ENCODE peak calls at places on chromosomes 1 and 21, in nine cellular contexts. E, I, D, B, F, L, S, O and V are unnamed samples.

GRCh38 chr1:942864-943533 is 16.1 kb downstream of the NOC2L start:
- DNase-seq in E (no peak), F (no peak), S (peak), I (no peak), B (no peak), O (no peak), D (peak), L (no peak), V (peak)

GRCh38 chr1:35603468-35603867 is 30.4 kb downstream of the TFAP2E start:
- DNase-seq in E (no peak), L (no peak), D (no peak), S (no peak), F (no peak), B (no peak), I (no peak), O (no peak), V (peak)

GRCh38 chr1:164765557-164765956 is 206.6 kb downstream of the PBX1 start:
- DNase-seq in O (peak), D (no peak), E (no peak), F (no peak), L (peak), S (peak), I (peak), B (no peak), V (peak)

GRCh38 chr1:25562101-25562927 is 18.9 kb downstream of the LDLRAP1 start:
- DNase-seq in O (no peak), D (no peak), B (no peak), E (peak), I (no peak), L (peak), F (no peak), S (no peak), V (no peak)

GRCh38 chr21:45113543-45113942 is 39.2 kb downstream of the ADARB1 start:
- DNase-seq in O (no peak), D (no peak), B (no peak), L (no peak), F (no peak), E (no peak), I (no peak), S (no peak), V (no peak)

GRCh38 chr21:42931560-42932235 is 6.3 kb upstream of the ERVH48-1 start:
- DNase-seq in E (no peak), F (no peak), B (no peak), D (no peak), O (no peak), I (no peak), L (no peak), S (no peak), V (no peak)

GRCh38 chr1:206470692-206471414 is 577 bp downstream of the IKBKE start:
- DNase-seq in S (peak), I (peak), O (peak), B (no peak), L (peak), E (no peak), D (no peak), F (no peak), V (peak)

GRCh38 chr21:23811802-23812201 is 1795.5 kb downstream of the MRPL39 start:
- DNase-seq in I (no peak), O (no peak), L (no peak), B (no peak), D (no peak), F (no peak), E (no peak), S (no peak), V (no peak)

GRCh38 chr21:42001781-42002180 is 8.4 kb downstream of the ZBTB21 start:
- DNase-seq in F (no peak), O (no peak), B (no peak), I (no peak), E (no peak), S (no peak), D (no peak), L (no peak), V (no peak)

GRCh38 chr1:213772711-213773110 is 215.1 kb upstream of the PROX1 start:
- DNase-seq in B (no peak), E (no peak), F (no peak), D (no peak), I (no peak), S (no peak), O (no peak), L (no peak), V (no peak)

GRCh38 chr21:16072176-16072575 is 342.4 kb downstream of the USP25 start:
- DNase-seq in O (no peak), S (no peak), D (no peak), F (no peak), E (no peak), B (no peak), I (no peak), L (no peak), V (no peak)

GRCh38 chr1:118204106-118204505 is 19.1 kb upstream of the SPAG17 start:
- DNase-seq in E (no peak), O (peak), I (peak), B (no peak), D (no peak), S (no peak), F (no peak), L (peak), V (no peak)

GRCh38 chr1:179822107-179822506 is 55.5 kb downstream of the TOR1AIP2 start:
- DNase-seq in S (no peak), D (no peak), O (no peak), F (no peak), L (no peak), E (no peak), I (no peak), B (no peak), V (no peak)

GRCh38 chr1:21570885-21571284 is 61.7 kb downstream of the ALPL start:
- DNase-seq in D (no peak), B (no peak), L (no peak), S (no peak), E (no peak), F (no peak), O (no peak), I (no peak), V (no peak)

GRCh38 chr1:225772848-225773247 is 4.8 kb upstream of the SRP9 start:
- DNase-seq in L (peak), I (no peak), O (peak), B (no peak), S (no peak), E (no peak), D (no peak), F (no peak), V (no peak)

GRCh38 chr1:225774276-225775147 is 3.1 kb upstream of the SRP9 start:
- DNase-seq in L (no peak), F (no peak), E (no peak), S (peak), I (peak), B (no peak), D (no peak), O (no peak), V (no peak)

GRCh38 chr1:225770586-225771248 is 6.9 kb upstream of the SRP9 start:
- DNase-seq in O (no peak), D (no peak), E (no peak), L (no peak), S (no peak), F (peak), I (no peak), B (no peak), V (no peak)

GRCh38 chr1:225771661-225772322 is 5.8 kb upstream of the SRP9 start:
- DNase-seq in I (no peak), E (no peak), S (no peak), B (no peak), O (no peak), D (no peak), L (no peak), F (peak), V (no peak)

GRCh38 chr1:225772323-225772768 is 5.3 kb upstream of the SRP9 start:
- DNase-seq in F (peak), B (peak), D (peak), O (peak), S (peak), I (peak), L (peak), E (no peak), V (peak)
- H3K4me3 ChIP-seq in F (no peak), B (no peak), D (no peak), O (peak), S (no peak), I (no peak), L (no peak), E (no peak), V (no peak)

GRCh38 chr1:155082941-155083541 is 4.4 kb downstream of the EFNA3 start:
- DNase-seq in O (no peak), D (no peak), B (no peak), E (no peak), S (no peak), I (no peak), F (no peak), L (no peak), V (no peak)

GRCh38 chr1:155084722-155085503 is 6.3 kb downstream of the EFNA3 start:
- DNase-seq in D (peak), S (peak), L (peak), B (peak), O (peak), I (peak), F (peak), E (peak), V (peak)

GRCh38 chr1:155085504-155086181 is 7.0 kb downstream of the EFNA3 start:
- DNase-seq in I (no peak), L (peak), E (peak), O (peak), B (peak), F (peak), D (no peak), S (no peak), V (peak)

GRCh38 chr1:155082301-155082940 is 3.8 kb downstream of the EFNA3 start:
- DNase-seq in F (no peak), E (no peak), L (no peak), O (no peak), I (no peak), D (no peak), B (no peak), S (no peak), V (no peak)

GRCh38 chr1:155083865-155084721 is 5.5 kb downstream of the EFNA3 start:
- DNase-seq in D (no peak), O (peak), I (peak), L (peak), S (no peak), E (no peak), F (no peak), B (peak), V (peak)
- TF ChIP-seq CTCF in D (no peak), O (peak), I (peak), L (peak), S (no peak), E (peak), F (no peak), B (no peak), V (peak)

GRCh38 chr1:169510060-169510459 is 24.3 kb upstream of the SLC19A2 start:
- DNase-seq in O (no peak), E (no peak), D (no peak), I (no peak), F (no peak), L (no peak), S (no peak), B (no peak), V (no peak)

GRCh38 chr1:169508432-169509338 is 22.9 kb upstream of the SLC19A2 start:
- DNase-seq in E (no peak), L (no peak), B (no peak), I (no peak), S (no peak), D (no peak), O (no peak), F (no peak), V (no peak)

GRCh38 chr1:169511339-169512028 is 25.7 kb upstream of the SLC19A2 start:
- DNase-seq in D (no peak), I (peak), B (peak), F (peak), O (peak), S (peak), E (no peak), L (peak), V (peak)

GRCh38 chr1:169507413-169507812 is 21.7 kb upstream of the SLC19A2 start:
- DNase-seq in E (no peak), B (no peak), S (no peak), L (no peak), I (no peak), F (no peak), D (no peak), O (no peak), V (no peak)

GRCh38 chr1:169509354-169509753 is 23.6 kb upstream of the SLC19A2 start:
- DNase-seq in I (no peak), E (no peak), F (no peak), S (no peak), D (no peak), B (no peak), O (no peak), L (no peak), V (no peak)
- H3K4me3 ChIP-seq in I (no peak), E (no peak), F (no peak), S (no peak), D (no peak), B (no peak), O (no peak), L (no peak), V (no peak)

GRCh38 chr1:172085372-172085771 is 244.1 kb downstream of the DNM3 start:
- DNase-seq in E (no peak), O (no peak), F (no peak), L (no peak), S (no peak), D (no peak), I (no peak), B (no peak), V (no peak)
- TF ChIP-seq CTCF in E (no peak), O (no peak), F (no peak), L (no peak), S (no peak), D (no peak), I (no peak), B (no peak), V (no peak)

GRCh38 chr1:53324321-53324720 is 3.5 kb downstream of the LRP8 start:
- DNase-seq in B (no peak), O (no peak), S (no peak), L (no peak), D (no peak), I (no peak), E (no peak), F (no peak), V (no peak)

GRCh38 chr1:53326088-53326597 is 1.7 kb downstream of the LRP8 start:
- DNase-seq in B (peak), F (peak), E (peak), D (peak), I (peak), S (peak), O (peak), L (peak), V (peak)

GRCh38 chr1:53323316-53323715 is 4.6 kb downstream of the LRP8 start:
- DNase-seq in B (no peak), D (no peak), L (no peak), S (no peak), O (no peak), F (no peak), E (no peak), I (no peak), V (no peak)

GRCh38 chr1:53325326-53326087 is 2.4 kb downstream of the LRP8 start:
- DNase-seq in E (no peak), L (no peak), I (no peak), O (no peak), B (no peak), S (no peak), D (no peak), F (no peak), V (no peak)

GRCh38 chr1:53324728-53325297 is 3.1 kb downstream of the LRP8 start:
- DNase-seq in L (no peak), D (no peak), O (peak), E (no peak), B (no peak), F (no peak), I (peak), S (peak), V (peak)
- H3K4me3 ChIP-seq in L (no peak), D (no peak), O (no peak), E (no peak), B (no peak), F (no peak), I (no peak), S (no peak), V (no peak)